ENCODE peak calls at places on chromosomes 6 and 20, in eight cellular contexts. U, Q, S, K, X, G, F and T are unnamed samples. For H3K27me3, the result is how much of the 10 kb centered on the place peaks cover.

GRCh38 chr6:15023448-15023847 is 222.4 kb upstream of the JARID2 start:
- DNase-seq in U (no peak), Q (no peak), S (no peak), K (no peak), X (no peak), G (peak), F (no peak), T (no peak)

GRCh38 chr6:14474816-14475215 is 357.2 kb downstream of the CD83 start:
- DNase-seq in U (no peak), Q (no peak), S (no peak), K (no peak), X (no peak), G (no peak), F (no peak), T (no peak)

GRCh38 chr6:38151580-38152500 is 332.3 kb downstream of the ZFAND3 start:
- DNase-seq in U (no peak), Q (no peak), S (no peak), K (peak), X (no peak), G (no peak), F (no peak), T (no peak)

GRCh38 chr6:22892452-22892851 is 323.1 kb downstream of the HDGFL1 start:
- DNase-seq in U (no peak), Q (no peak), S (no peak), K (no peak), X (no peak), G (no peak), F (no peak), T (no peak)

GRCh38 chr20:50360218-50360672 is 149.9 kb upstream of the PTPN1 start:
- DNase-seq in U (no peak), Q (peak), S (peak), K (no peak), X (no peak), G (no peak), F (no peak), T (no peak)

GRCh38 chr20:49119972-49120371 is 68.2 kb downstream of the STAU1 start:
- DNase-seq in U (no peak), Q (no peak), S (no peak), K (no peak), X (no peak), G (no peak), F (no peak), T (no peak)

GRCh38 chr20:10519361-10520048 is 84.4 kb downstream of the SLX4IP start:
- DNase-seq in U (no peak), Q (no peak), S (no peak), K (no peak), X (no peak), G (peak), F (no peak), T (no peak)

GRCh38 chr6:39263299-39264037 is 34.2 kb upstream of the KCNK5 start:
- DNase-seq in U (peak), Q (no peak), S (no peak), K (no peak), X (no peak), G (no peak), F (no peak), T (no peak)

GRCh38 chr6:167970236-167970635 is 27.2 kb upstream of the KIF25 start:
- DNase-seq in U (no peak), Q (no peak), S (no peak), K (no peak), X (no peak), G (no peak), F (no peak), T (no peak)

GRCh38 chr20:6053776-6054688 is at the start of gene LRRN4:
- DNase-seq in U (no peak), Q (no peak), S (no peak), K (no peak), X (peak), G (no peak), F (peak), T (no peak)

GRCh38 chr6:134436281-134436815 is 118.4 kb upstream of the SGK1 start:
- DNase-seq in U (no peak), Q (no peak), S (no peak), K (no peak), X (peak), G (peak), F (peak), T (no peak)

GRCh38 chr6:161164182-161164625 is 109.7 kb downstream of the AGPAT4 start:
- DNase-seq in U (no peak), Q (peak), S (no peak), K (no peak), X (no peak), G (no peak), F (no peak), T (no peak)

GRCh38 chr6:82823361-82823760 is 242.3 kb downstream of the UBE3D start:
- DNase-seq in U (no peak), Q (no peak), S (no peak), K (no peak), X (no peak), G (no peak), F (no peak), T (no peak)

GRCh38 chr6:31490115-31490873 is 7.7 kb upstream of the MICB start:
- DNase-seq in U (no peak), Q (no peak), S (no peak), K (no peak), X (no peak), G (no peak), F (no peak), T (no peak)

GRCh38 chr6:31497595-31498476 is at the start of gene MICB:
- DNase-seq in U (peak), Q (peak), S (peak), K (peak), X (peak), G (peak), F (peak), T (no peak)

GRCh38 chr6:31495580-31495979 is 2.4 kb upstream of the MICB start:
- DNase-seq in U (no peak), Q (no peak), S (no peak), K (no peak), X (no peak), G (no peak), F (no peak), T (no peak)

GRCh38 chr6:31498748-31499147 is 803 bp downstream of the MICB start:
- DNase-seq in U (no peak), Q (no peak), S (peak), K (no peak), X (no peak), G (no peak), F (no peak), T (no peak)

GRCh38 chr6:31493875-31494694 is 3.9 kb upstream of the MICB start:
- DNase-seq in U (no peak), Q (peak), S (peak), K (peak), X (peak), G (peak), F (peak), T (no peak)
- TF ChIP-seq POLR2AphosphoS5 in U (no peak), Q (peak), S (peak), K (no peak), X (no peak), G (no peak), F (peak), T (peak)

GRCh38 chr20:62358171-62358719 is 8.9 kb downstream of the LAMA5 start:
- DNase-seq in U (no peak), Q (peak), S (no peak), K (no peak), X (no peak), G (no peak), F (no peak), T (no peak)
- TF ChIP-seq POLR2A in U (no peak), Q (no peak), S (no peak), K (no peak), X (no peak), G (no peak), F (no peak), T (no peak)

GRCh38 chr20:62816879-62817873 is at the start of gene COL9A3:
- DNase-seq in U (no peak), Q (no peak), S (no peak), K (no peak), X (peak), G (no peak), F (no peak), T (no peak)
- H3K27me3 ChIP-seq in U (under half), Q (under half), S (under half), K (under half), X (under half), G (under half), F (under half), T (under half)

GRCh38 chr6:106736502-106736901 is 107.1 kb downstream of the QRSL1 start:
- DNase-seq in U (no peak), Q (no peak), S (no peak), K (no peak), X (no peak), G (no peak), F (no peak), T (no peak)

GRCh38 chr6:106735136-106735535 is 105.8 kb downstream of the QRSL1 start:
- DNase-seq in U (no peak), Q (no peak), S (no peak), K (no peak), X (no peak), G (no peak), F (no peak), T (no peak)

GRCh38 chr6:106735828-106736227 is 106.5 kb downstream of the QRSL1 start:
- DNase-seq in U (no peak), Q (no peak), S (no peak), K (no peak), X (no peak), G (no peak), F (no peak), T (no peak)

GRCh38 chr6:106740287-106740686 is 110.9 kb downstream of the QRSL1 start:
- DNase-seq in U (no peak), Q (no peak), S (no peak), K (no peak), X (no peak), G (no peak), F (no peak), T (no peak)

GRCh38 chr6:106739387-106739786 is 110.0 kb downstream of the QRSL1 start:
- DNase-seq in U (no peak), Q (peak), S (peak), K (peak), X (no peak), G (no peak), F (no peak), T (no peak)
- TF ChIP-seq POLR2AphosphoS5 in U (no peak), Q (peak), S (no peak), K (peak), X (no peak), G (no peak), F (no peak), T (no peak)

GRCh38 chr6:99905209-99906106 is 88.6 kb downstream of the MCHR2 start:
- DNase-seq in U (peak), Q (no peak), S (no peak), K (no peak), X (peak), G (no peak), F (peak), T (no peak)
- TF ChIP-seq POLR2A in U (no peak), Q (no peak), S (no peak), K (no peak), X (no peak), G (no peak), F (no peak), T (no peak)

GRCh38 chr6:63530984-63531383 is 41.3 kb upstream of the LOC128125822 start:
- DNase-seq in U (no peak), Q (no peak), S (no peak), K (no peak), X (no peak), G (no peak), F (no peak), T (no peak)
- H3K27me3 ChIP-seq in U (under half), Q (under half), S (under half), K (under half), X (under half), G (under half), F (under half), T (under half)

DNA sequence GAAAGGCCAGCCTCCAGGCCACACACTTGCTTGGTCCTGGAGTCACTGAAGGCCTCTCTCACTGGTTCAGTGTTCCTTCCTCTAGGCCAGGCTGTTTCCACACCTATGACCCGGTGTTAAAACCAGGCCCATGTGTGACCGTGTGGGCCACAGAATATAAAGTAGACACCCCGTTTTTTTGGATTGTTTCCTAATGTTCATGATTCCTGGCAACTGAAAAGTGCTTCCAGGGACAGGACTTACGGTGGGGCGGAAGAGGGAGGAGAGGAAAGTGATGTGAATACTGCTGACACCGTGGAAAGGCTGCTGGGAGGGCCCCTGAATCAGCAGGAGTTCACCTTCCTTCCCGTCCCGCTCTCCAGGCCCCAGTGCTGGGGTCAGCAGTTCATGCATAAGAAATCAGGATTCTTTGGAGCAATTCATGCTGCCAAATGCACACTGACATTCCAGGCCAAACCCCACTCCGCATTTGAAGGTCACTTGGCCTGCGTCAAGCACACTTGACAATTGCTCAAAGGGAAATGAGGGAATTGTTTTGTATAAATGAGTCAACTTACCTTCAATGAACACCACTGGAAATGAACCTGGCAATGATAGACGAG is 83.9 kb downstream of the IYD start:
- DNase-seq in U (no peak), Q (no peak), S (peak), K (no peak), X (no peak), G (no peak), F (no peak), T (no peak)
- TF ChIP-seq POLR2AphosphoS5 in U (no peak), Q (peak), S (peak), K (no peak), X (no peak), G (no peak), F (no peak), T (peak)